ENCODE peak calls at places on chromosomes 2 and 18, in four cellular contexts. E is kidney; D is cardiac muscle cell; X is CD4-positive, alpha-beta memory T cell. B is an unnamed sample.

GRCh38 chr18:44028109-44028508 is 652.6 kb upstream of the SETBP1 start:
- DNase-seq in E (no peak), D (no peak), X (no peak), B (no peak)

GRCh38 chr2:21773168-21773567 is 649.4 kb downstream of the TDRD15 start:
- DNase-seq in E (no peak), D (no peak), X (no peak), B (no peak)

GRCh38 chr2:34069604-34070003 is 470.5 kb upstream of the FAM98A start:
- DNase-seq in E (no peak), D (no peak), X (no peak), B (no peak)

GRCh38 chr18:41391616-41392610 is 563.1 kb upstream of the PIK3C3 start:
- DNase-seq in E (peak), D (peak), X (no peak), B (no peak)

GRCh38 chr2:25286723-25287483 is 54.8 kb downstream of the DNMT3A start:
- DNase-seq in E (no peak), D (no peak), X (no peak), B (no peak)

GRCh38 chr2:31333527-31334183 is 80.9 kb downstream of the XDH start:
- DNase-seq in E (peak), D (peak), X (peak), B (peak)

GRCh38 chr2:70099270-70099669 is 12.0 kb downstream of the PCBP1 start:
- DNase-seq in E (no peak), D (no peak), X (no peak), B (no peak)

GRCh38 chr2:42961385-42961800 is 169.0 kb upstream of the HAAO start:
- DNase-seq in E (peak), D (no peak), X (no peak), B (no peak)

GRCh38 chr2:12721571-12722444 is 5.1 kb downstream of the TRIB2 start:
- DNase-seq in E (peak), D (no peak), X (no peak), B (no peak)

GRCh38 chr2:156319811-156320490 is 12.6 kb downstream of the NR4A2 start:
- DNase-seq in E (peak), D (peak), X (peak), B (no peak)

GRCh38 chr2:191171708-191172355 is 21.0 kb upstream of the STAT4 start:
- DNase-seq in E (no peak), D (no peak), X (no peak), B (no peak)

GRCh38 chr2:218716070-218716469 is 5.4 kb downstream of the TTLL4 start:
- DNase-seq in E (no peak), D (no peak), X (no peak), B (no peak)

GRCh38 chr2:29398384-29399237 is 283.4 kb downstream of the CLIP4 start:
- DNase-seq in E (no peak), D (peak), X (no peak), B (no peak)

GRCh38 chr2:168515502-168515901 is 59.4 kb downstream of the CERS6 start:
- DNase-seq in E (no peak), D (no peak), X (no peak), B (no peak)

GRCh38 chr2:56476509-56477071 is 292.8 kb downstream of the CCDC85A start:
- DNase-seq in E (no peak), D (peak), X (no peak), B (no peak)

GRCh38 chr2:64273524-64274398 is 129.5 kb upstream of the PELI1 start:
- DNase-seq in E (peak), D (no peak), X (no peak), B (no peak)

GRCh38 chr2:186125625-186126024 is 360.4 kb upstream of the ZC3H15 start:
- DNase-seq in E (no peak), D (no peak), X (no peak), B (no peak)

GRCh38 chr2:110744429-110744828 is 12.1 kb downstream of the ACOXL start:
- DNase-seq in E (no peak), D (no peak), X (no peak), B (no peak)

GRCh38 chr2:165573534-165574461 is 104.3 kb downstream of the CSRNP3 start:
- DNase-seq in E (no peak), D (peak), X (no peak), B (no peak)

GRCh38 chr2:479505-480161 is 191.7 kb upstream of the ALKAL2 start:
- DNase-seq in E (no peak), D (no peak), X (no peak), B (no peak)

GRCh38 chr2:25145803-25146202 is 22.6 kb downstream of the POMC start:
- DNase-seq in E (no peak), D (no peak), X (no peak), B (no peak)

GRCh38 chr2:222577341-222577740 is 78.6 kb downstream of the FARSB start:
- DNase-seq in E (no peak), D (no peak), X (no peak), B (no peak)

GRCh38 chr2:71299507-71299906 is 32.1 kb upstream of the ZNF638 start:
- DNase-seq in E (no peak), D (peak), X (peak), B (peak)

GRCh38 chr2:156874707-156875106 is 382.8 kb upstream of the GALNT5 start:
- DNase-seq in E (no peak), D (no peak), X (no peak), B (no peak)

GRCh38 chr2:160871953-160872352 is 288.3 kb upstream of the TANK start:
- DNase-seq in E (no peak), D (peak), X (no peak), B (no peak)

GRCh38 chr2:160868891-160869290 is 291.3 kb upstream of the TANK start:
- DNase-seq in E (no peak), D (no peak), X (no peak), B (no peak)

GRCh38 chr2:160871096-160871495 is 289.1 kb upstream of the TANK start:
- DNase-seq in E (peak), D (no peak), X (no peak), B (no peak)

DNA sequence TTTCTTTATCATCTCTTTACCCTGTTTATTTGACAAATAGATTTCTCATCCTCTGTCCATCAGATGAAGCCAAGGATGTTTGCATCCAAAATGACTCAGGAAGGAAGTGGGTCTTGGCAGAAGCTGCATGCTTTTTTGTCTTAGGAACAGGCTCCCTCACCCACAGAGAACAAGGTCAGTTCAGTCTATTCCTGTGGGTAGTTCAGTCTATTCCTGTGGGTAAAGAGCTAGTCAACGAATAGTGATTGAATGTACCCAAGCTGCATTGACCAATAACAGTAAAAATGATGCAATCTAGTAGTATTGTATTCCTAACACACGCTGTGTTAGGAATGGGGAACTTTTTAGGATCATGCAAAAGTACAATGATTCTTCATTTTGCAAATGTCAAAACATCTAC is 290.8 kb upstream of the TANK start:
- DNase-seq in E (no peak), D (no peak), X (no peak), B (no peak)
- H3K4me3 ChIP-seq in E (no peak), D (no peak), X (no peak), B (no peak)

GRCh38 chr2:2293527-2294089 is 37.5 kb downstream of the MYT1L start:
- DNase-seq in E (no peak), D (no peak), X (no peak), B (no peak)
- H3K4me3 ChIP-seq in E (no peak), D (no peak), X (no peak), B (no peak)

DNA sequence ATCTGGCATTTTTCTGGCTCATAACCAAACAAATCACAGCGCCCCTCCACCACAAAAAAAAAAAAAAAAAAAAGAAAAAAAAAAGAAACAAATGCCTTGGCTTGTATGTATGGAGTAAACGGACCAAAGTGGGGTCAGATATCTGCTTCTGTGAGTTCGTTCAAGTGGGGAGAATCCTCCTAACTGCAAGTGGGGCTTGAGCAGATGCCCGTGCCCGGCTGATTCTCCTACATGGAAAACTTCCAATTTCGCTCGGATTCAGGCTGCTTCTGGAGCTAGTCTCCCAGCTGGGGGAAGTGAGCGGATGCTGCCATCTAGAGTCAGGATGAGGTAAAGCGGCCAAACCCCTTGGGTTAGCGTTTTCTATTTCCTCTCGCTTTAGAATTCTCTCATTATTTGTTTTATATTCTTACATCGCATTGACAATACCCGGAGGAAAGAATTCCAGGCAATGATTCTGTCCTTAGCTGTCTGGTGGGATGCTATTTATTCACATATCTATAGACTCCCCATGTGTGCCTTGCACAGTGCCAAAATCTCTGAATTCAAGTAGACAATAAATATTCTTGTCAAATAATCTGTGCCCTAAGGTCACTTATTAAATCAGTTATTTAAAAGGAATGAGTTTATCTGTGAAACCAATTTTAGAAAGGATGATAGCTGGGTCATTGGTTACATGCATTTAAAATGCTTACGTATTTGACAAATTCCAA is 95.4 kb downstream of the CD8B2 start:
- DNase-seq in E (peak), D (peak), X (peak), B (peak)
- H3K4me3 ChIP-seq in E (peak), D (peak), X (peak), B (peak)

DNA sequence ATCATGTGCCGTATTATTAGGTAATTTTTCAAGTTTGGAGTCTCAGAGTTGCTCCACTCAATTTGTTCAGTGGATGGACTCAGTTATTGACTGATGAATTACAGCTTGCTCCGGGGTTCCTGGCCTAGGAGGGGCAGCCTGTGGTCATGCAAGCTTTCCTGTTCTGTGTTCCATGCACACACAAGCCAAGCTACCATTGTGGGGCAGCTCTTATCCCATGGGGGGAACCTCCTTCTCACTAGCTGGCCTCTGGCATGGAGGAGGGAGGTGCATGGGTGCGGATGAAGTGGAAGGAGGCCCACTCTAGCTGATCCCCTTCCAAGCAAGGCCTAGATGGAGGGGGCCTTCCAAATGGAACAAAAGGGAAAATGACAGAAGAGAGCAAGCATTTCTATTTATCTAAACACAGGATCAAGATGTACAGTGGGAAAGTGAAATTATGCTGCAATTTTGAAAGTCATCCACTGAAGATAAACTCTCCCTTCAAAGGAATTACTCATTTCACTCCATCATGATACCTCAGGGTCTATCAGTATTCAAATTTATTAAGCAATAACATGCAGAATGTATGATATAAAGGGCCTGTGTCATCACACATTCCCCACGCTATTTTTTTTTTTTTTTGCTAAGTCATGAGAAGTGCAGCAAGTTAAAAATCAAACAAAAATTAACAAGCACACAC is 202.7 kb upstream of the SMAD2 start:
- DNase-seq in E (no peak), D (no peak), X (no peak), B (no peak)
- H3K4me3 ChIP-seq in E (no peak), D (no peak), X (no peak), B (no peak)

DNA sequence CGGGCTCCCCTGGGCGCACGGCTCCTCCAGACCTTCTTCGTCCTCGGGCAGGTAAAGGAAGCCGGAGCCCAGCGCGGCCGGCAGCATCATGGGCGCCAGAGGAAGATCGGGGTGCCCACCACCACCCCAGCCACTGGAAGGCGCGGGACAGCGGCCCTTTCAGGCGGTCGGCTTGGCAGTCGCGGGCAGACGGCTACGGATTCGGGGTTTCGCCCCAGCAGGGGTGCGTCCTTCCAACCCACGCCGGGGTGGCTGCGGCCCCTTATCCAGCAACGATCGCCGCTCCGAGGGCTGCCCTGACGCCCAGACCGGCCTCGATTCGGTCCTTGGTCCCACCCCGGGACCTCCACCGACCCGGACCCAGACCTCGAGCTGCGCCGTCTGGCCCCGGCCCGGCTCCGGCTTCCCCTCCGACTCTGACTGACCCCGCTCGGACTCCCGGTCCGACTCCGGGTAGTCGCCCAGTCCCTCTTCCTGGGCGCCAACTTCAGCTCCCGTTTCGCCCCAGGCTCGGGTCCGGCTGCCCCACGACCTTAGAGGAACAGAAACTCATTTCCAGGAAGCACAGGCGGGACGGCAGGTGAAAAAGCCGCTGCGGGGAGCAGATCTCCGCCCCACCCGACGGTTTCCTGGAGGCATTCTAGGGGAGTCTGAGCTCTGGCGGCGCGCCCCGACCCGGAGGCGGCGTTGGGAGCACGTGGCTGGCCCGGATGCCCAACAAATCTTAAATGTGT is 30.2 kb upstream of the SSB start:
- DNase-seq in E (peak), D (no peak), X (peak), B (peak)
- H3K4me3 ChIP-seq in E (no peak), D (no peak), X (peak), B (peak)

GRCh38 chr2:1821530-1821929 is 77.2 kb upstream of the PXDN start:
- DNase-seq in E (no peak), D (no peak), X (no peak), B (no peak)

GRCh38 chr2:1824202-1824905 is 80.0 kb upstream of the PXDN start:
- DNase-seq in E (no peak), D (no peak), X (no peak), B (no peak)

GRCh38 chr2:1825046-1825445 is 80.7 kb upstream of the PXDN start:
- DNase-seq in E (no peak), D (no peak), X (no peak), B (no peak)

GRCh38 chr2:1822341-1822740 is 78.0 kb upstream of the PXDN start:
- DNase-seq in E (no peak), D (no peak), X (no peak), B (no peak)

DNA sequence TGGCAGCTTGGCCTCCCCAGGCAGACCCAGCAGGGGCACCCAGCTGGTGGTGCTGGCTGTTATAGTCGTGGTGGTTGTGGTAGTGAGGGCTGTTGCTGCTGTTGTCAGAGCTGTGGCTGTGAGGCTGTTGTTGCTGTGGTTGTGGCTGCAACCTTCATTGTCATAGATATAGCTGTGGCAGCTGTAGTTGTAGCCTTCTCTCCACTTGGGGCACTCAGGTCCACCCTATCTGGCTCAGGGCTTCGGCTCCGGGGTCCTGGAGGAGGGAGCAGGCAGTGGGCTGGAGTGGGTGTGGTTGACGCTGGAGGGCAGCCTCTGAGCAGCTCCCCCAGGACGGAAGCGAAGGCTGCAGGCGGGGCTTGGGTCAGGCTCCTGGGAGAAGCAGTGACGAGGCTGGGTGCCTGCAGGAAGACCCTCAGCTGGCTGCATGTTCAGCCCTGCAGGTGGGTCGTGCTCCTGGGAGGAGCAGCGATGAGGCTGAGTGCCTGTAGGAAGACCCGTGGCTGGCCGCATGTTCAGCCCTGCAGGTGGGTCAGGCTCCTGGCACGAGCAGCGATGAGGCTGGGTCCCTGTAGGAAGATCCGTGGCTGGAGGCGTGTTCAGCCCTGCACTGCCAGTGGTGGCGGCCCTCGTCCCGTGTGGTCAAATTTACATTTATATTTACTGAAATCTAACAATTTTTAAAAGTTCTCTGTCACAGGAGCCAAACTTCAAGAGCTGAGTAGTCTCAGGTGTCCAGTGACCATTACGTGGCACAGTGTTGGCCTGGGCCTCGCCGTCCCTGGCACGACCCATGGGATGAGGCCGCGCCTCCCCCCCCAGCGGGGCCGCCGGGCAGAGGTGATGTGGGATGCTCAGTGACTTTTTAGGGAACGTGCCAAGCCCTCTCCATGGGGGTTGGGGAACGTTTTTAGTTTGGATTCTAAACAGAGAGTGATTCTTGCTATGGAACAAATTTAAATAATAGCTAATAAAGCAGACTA is 79.2 kb upstream of the PXDN start:
- DNase-seq in E (no peak), D (peak), X (no peak), B (no peak)
- H3K4me3 ChIP-seq in E (no peak), D (no peak), X (no peak), B (no peak)

GRCh38 chr2:207766697-207767460 is 2.8 kb downstream of the FZD5 start:
- DNase-seq in E (peak), D (no peak), X (no peak), B (no peak)
- H3K4me3 ChIP-seq in E (peak), D (no peak), X (no peak), B (no peak)

DNA sequence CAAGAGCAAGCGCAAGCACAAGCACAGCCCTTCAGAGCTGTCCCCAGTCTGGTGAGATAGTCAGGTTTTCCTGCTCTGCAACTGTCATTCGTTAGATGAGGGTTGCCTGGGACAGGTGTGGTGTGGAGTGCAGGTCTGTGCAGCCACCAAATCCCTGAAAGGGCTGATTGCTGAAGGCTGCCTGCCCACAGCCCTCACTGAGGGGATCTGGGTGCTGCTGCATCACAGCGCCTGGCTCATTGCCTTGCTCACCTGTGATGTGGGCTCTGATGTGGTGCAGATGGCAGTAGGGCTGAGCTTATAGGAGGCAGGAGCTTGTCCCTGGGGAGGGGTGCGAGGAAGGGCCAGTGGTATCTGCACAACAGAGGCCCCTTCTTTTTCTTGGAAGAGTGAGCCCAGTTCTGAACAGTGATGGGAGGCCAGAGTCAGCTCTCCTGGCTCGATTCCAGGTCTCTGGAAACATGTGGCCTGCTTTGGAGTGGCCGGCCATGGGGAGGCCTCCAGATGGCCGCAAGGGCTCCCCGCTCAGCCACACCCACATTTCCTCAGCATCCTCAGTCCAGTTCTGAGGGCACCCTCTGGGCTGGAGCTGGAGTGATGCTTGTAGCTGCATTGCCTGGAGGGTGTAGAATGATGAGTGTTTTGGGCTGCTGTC is 11.4 kb downstream of the UBE2F start:
- DNase-seq in E (no peak), D (no peak), X (no peak), B (no peak)
- H3K4me3 ChIP-seq in E (no peak), D (no peak), X (no peak), B (no peak)

GRCh38 chr2:10305254-10305635 is 2.5 kb downstream of the HPCAL1 start:
- DNase-seq in E (no peak), D (no peak), X (peak), B (peak)
- H3K4me3 ChIP-seq in E (peak), D (no peak), X (no peak), B (peak)

GRCh38 chr2:240913810-240914644 is 7.9 kb downstream of the CROCC2 start:
- DNase-seq in E (peak), D (peak), X (peak), B (peak)

GRCh38 chr2:240916571-240917008 is 10.5 kb downstream of the CROCC2 start:
- DNase-seq in E (peak), D (peak), X (no peak), B (no peak)

GRCh38 chr2:240915526-240916335 is 9.6 kb downstream of the CROCC2 start:
- DNase-seq in E (peak), D (no peak), X (no peak), B (no peak)

GRCh38 chr2:240912878-240913809 is 7.0 kb downstream of the CROCC2 start:
- DNase-seq in E (peak), D (no peak), X (no peak), B (no peak)

GRCh38 chr2:240914645-240915525 is 8.7 kb downstream of the CROCC2 start:
- DNase-seq in E (peak), D (no peak), X (no peak), B (no peak)
- H3K4me3 ChIP-seq in E (no peak), D (no peak), X (no peak), B (no peak)

B was measured in CD8-positive, alpha-beta memory T cell.